ENCODE peak calls at places on chromosome 9, in seven cellular contexts. One of them, this sample, is unnamed.

GRCh38 chr9:113708821-113709713 is 167.0 kb upstream of the ZNF618 start:
- DNase-seq in glutamatergic neuron: no peak
- DNase-seq in mammary epithelial cell: no peak
- DNase-seq in aorta: no peak
- DNase-seq in effector CD4-positive, alpha-beta T cell: no peak
- DNase-seq in hippocampal formation: no peak
- DNase-seq in sciatic nerve: peak; percentile 25
- DNase-seq in this sample: no peak

GRCh38 chr9:132973713-132974112 is 4.8 kb upstream of the GFI1B start:
- DNase-seq in mammary epithelial cell: no peak
- DNase-seq in glutamatergic neuron: no peak
- DNase-seq in aorta: no peak
- DNase-seq in sciatic nerve: no peak
- DNase-seq in hippocampal formation: no peak
- DNase-seq in effector CD4-positive, alpha-beta T cell: no peak
- DNase-seq in this sample: no peak

GRCh38 chr9:93136011-93136440 is 2.0 kb upstream of the NINJ1 start:
- DNase-seq in aorta: no peak
- DNase-seq in glutamatergic neuron: no peak
- DNase-seq in sciatic nerve: no peak
- DNase-seq in hippocampal formation: peak; percentile 62
- DNase-seq in mammary epithelial cell: no peak
- DNase-seq in effector CD4-positive, alpha-beta T cell: no peak
- DNase-seq in this sample: no peak

GRCh38 chr9:96856363-96857286 is 2.3 kb upstream of the ZNF782 start:
- DNase-seq in effector CD4-positive, alpha-beta T cell: peak; percentile 66
- DNase-seq in aorta: peak; percentile 58
- DNase-seq in sciatic nerve: peak; percentile 68
- DNase-seq in hippocampal formation: peak; percentile 82
- DNase-seq in glutamatergic neuron: peak; percentile 78
- DNase-seq in mammary epithelial cell: peak; percentile 67
- DNase-seq in this sample: peak; percentile 70

GRCh38 chr9:127179633-127180401 is 57.4 kb upstream of the ANGPTL2 start:
- DNase-seq in sciatic nerve: peak; percentile 55
- DNase-seq in hippocampal formation: no peak
- DNase-seq in effector CD4-positive, alpha-beta T cell: no peak
- DNase-seq in aorta: peak; percentile 50
- DNase-seq in mammary epithelial cell: no peak
- DNase-seq in glutamatergic neuron: peak; percentile 8
- DNase-seq in this sample: no peak

GRCh38 chr9:2119490-2120046 is 104.4 kb downstream of the SMARCA2 start:
- DNase-seq in glutamatergic neuron: no peak
- DNase-seq in sciatic nerve: no peak
- DNase-seq in mammary epithelial cell: no peak
- DNase-seq in effector CD4-positive, alpha-beta T cell: no peak
- DNase-seq in aorta: peak; percentile 77
- DNase-seq in hippocampal formation: no peak
- DNase-seq in this sample: no peak

GRCh38 chr9:19181002-19181401 is 49.5 kb upstream of the DENND4C start:
- DNase-seq in sciatic nerve: no peak
- DNase-seq in aorta: no peak
- DNase-seq in mammary epithelial cell: no peak
- DNase-seq in hippocampal formation: no peak
- DNase-seq in effector CD4-positive, alpha-beta T cell: no peak
- DNase-seq in glutamatergic neuron: no peak
- DNase-seq in this sample: no peak

GRCh38 chr9:90970603-90971002 is 169.0 kb downstream of the SYK start:
- DNase-seq in glutamatergic neuron: no peak
- DNase-seq in effector CD4-positive, alpha-beta T cell: no peak
- DNase-seq in mammary epithelial cell: peak; percentile 100
- DNase-seq in hippocampal formation: no peak
- DNase-seq in sciatic nerve: no peak
- DNase-seq in aorta: no peak
- DNase-seq in this sample: no peak

GRCh38 chr9:123360161-123361085 is 4.4 kb downstream of the CRB2 start:
- DNase-seq in aorta: no peak
- DNase-seq in sciatic nerve: no peak
- DNase-seq in effector CD4-positive, alpha-beta T cell: no peak
- DNase-seq in hippocampal formation: no peak
- DNase-seq in mammary epithelial cell: no peak
- DNase-seq in glutamatergic neuron: peak; percentile 99
- DNase-seq in this sample: peak; percentile 99

GRCh38 chr9:113907282-113907681 is 31.2 kb downstream of the ZNF618 start:
- DNase-seq in hippocampal formation: no peak
- DNase-seq in glutamatergic neuron: no peak
- DNase-seq in mammary epithelial cell: no peak
- DNase-seq in sciatic nerve: no peak
- DNase-seq in aorta: no peak
- DNase-seq in effector CD4-positive, alpha-beta T cell: no peak
- DNase-seq in this sample: no peak

GRCh38 chr9:76619645-76620044 is 144.6 kb upstream of the PCA3 start:
- DNase-seq in effector CD4-positive, alpha-beta T cell: no peak
- DNase-seq in hippocampal formation: no peak
- DNase-seq in sciatic nerve: no peak
- DNase-seq in aorta: no peak
- DNase-seq in mammary epithelial cell: no peak
- DNase-seq in glutamatergic neuron: no peak
- DNase-seq in this sample: no peak

GRCh38 chr9:101438523-101438922 is 2.9 kb upstream of the ALDOB start:
- DNase-seq in effector CD4-positive, alpha-beta T cell: no peak
- DNase-seq in sciatic nerve: no peak
- DNase-seq in hippocampal formation: no peak
- DNase-seq in mammary epithelial cell: no peak
- DNase-seq in aorta: no peak
- DNase-seq in glutamatergic neuron: no peak
- DNase-seq in this sample: no peak

GRCh38 chr9:121121582-121122087 is 46.9 kb downstream of the CNTRL start:
- DNase-seq in glutamatergic neuron: peak; percentile 90
- DNase-seq in sciatic nerve: peak; percentile 98
- DNase-seq in hippocampal formation: peak; percentile 91
- DNase-seq in effector CD4-positive, alpha-beta T cell: peak; percentile 95
- DNase-seq in mammary epithelial cell: peak; percentile 96
- DNase-seq in aorta: peak; percentile 98
- DNase-seq in this sample: peak; percentile 92

GRCh38 chr9:109401169-109401989 is 80.5 kb upstream of the EPB41L4B start:
- DNase-seq in aorta: no peak
- DNase-seq in effector CD4-positive, alpha-beta T cell: no peak
- DNase-seq in glutamatergic neuron: peak; percentile 76
- DNase-seq in sciatic nerve: peak; percentile 60
- DNase-seq in hippocampal formation: no peak
- DNase-seq in mammary epithelial cell: peak; percentile 53
- DNase-seq in this sample: peak; percentile 74

GRCh38 chr9:90857855-90858254 is 56.2 kb downstream of the SYK start:
- DNase-seq in glutamatergic neuron: no peak
- DNase-seq in hippocampal formation: no peak
- DNase-seq in sciatic nerve: no peak
- DNase-seq in aorta: no peak
- DNase-seq in effector CD4-positive, alpha-beta T cell: no peak
- DNase-seq in mammary epithelial cell: no peak
- DNase-seq in this sample: no peak

GRCh38 chr9:133505901-133506652 is 18.7 kb downstream of the MYMK start:
- DNase-seq in glutamatergic neuron: no peak
- DNase-seq in aorta: peak; percentile 88
- DNase-seq in sciatic nerve: peak; percentile 86
- DNase-seq in hippocampal formation: no peak
- DNase-seq in mammary epithelial cell: no peak
- DNase-seq in effector CD4-positive, alpha-beta T cell: no peak
- DNase-seq in this sample: peak; percentile 61

GRCh38 chr9:27634879-27635278 is 61.6 kb upstream of the C9orf72 start:
- DNase-seq in sciatic nerve: no peak
- DNase-seq in hippocampal formation: no peak
- DNase-seq in glutamatergic neuron: no peak
- DNase-seq in mammary epithelial cell: no peak
- DNase-seq in aorta: no peak
- DNase-seq in effector CD4-positive, alpha-beta T cell: no peak
- DNase-seq in this sample: no peak

GRCh38 chr9:114290561-114290986 is 32.3 kb upstream of the ORM1 start:
- DNase-seq in aorta: no peak
- DNase-seq in glutamatergic neuron: peak; percentile 18
- DNase-seq in sciatic nerve: peak; percentile 50
- DNase-seq in hippocampal formation: no peak
- DNase-seq in mammary epithelial cell: no peak
- DNase-seq in effector CD4-positive, alpha-beta T cell: no peak
- DNase-seq in this sample: no peak

GRCh38 chr9:12141422-12141821 is 551.8 kb upstream of the TYRP1 start:
- DNase-seq in mammary epithelial cell: no peak
- DNase-seq in hippocampal formation: no peak
- DNase-seq in sciatic nerve: no peak
- DNase-seq in effector CD4-positive, alpha-beta T cell: no peak
- DNase-seq in aorta: no peak
- DNase-seq in glutamatergic neuron: no peak
- DNase-seq in this sample: no peak

GRCh38 chr9:124036578-124036977 is 25.0 kb downstream of the LHX2 start:
- DNase-seq in hippocampal formation: no peak
- DNase-seq in effector CD4-positive, alpha-beta T cell: no peak
- DNase-seq in glutamatergic neuron: no peak
- DNase-seq in sciatic nerve: no peak
- DNase-seq in aorta: peak; percentile 36
- DNase-seq in mammary epithelial cell: no peak
- DNase-seq in this sample: no peak

GRCh38 chr9:38439916-38440301 is 15.7 kb upstream of the IGFBPL1 start:
- DNase-seq in aorta: no peak
- DNase-seq in sciatic nerve: no peak
- DNase-seq in hippocampal formation: no peak
- DNase-seq in effector CD4-positive, alpha-beta T cell: no peak
- DNase-seq in glutamatergic neuron: no peak
- DNase-seq in mammary epithelial cell: no peak
- DNase-seq in this sample: no peak

GRCh38 chr9:36056896-36057295 is 20.2 kb downstream of the RECK start:
- DNase-seq in hippocampal formation: no peak
- DNase-seq in sciatic nerve: no peak
- DNase-seq in aorta: no peak
- DNase-seq in glutamatergic neuron: no peak
- DNase-seq in mammary epithelial cell: no peak
- DNase-seq in effector CD4-positive, alpha-beta T cell: no peak
- DNase-seq in this sample: no peak

GRCh38 chr9:94785211-94786169 is 59.0 kb downstream of the AOPEP start:
- DNase-seq in mammary epithelial cell: no peak
- DNase-seq in glutamatergic neuron: no peak
- DNase-seq in aorta: no peak
- DNase-seq in effector CD4-positive, alpha-beta T cell: no peak
- DNase-seq in sciatic nerve: no peak
- DNase-seq in hippocampal formation: no peak
- DNase-seq in this sample: no peak

GRCh38 chr9:120505186-120505585 is 74.8 kb downstream of the CDK5RAP2 start:
- DNase-seq in glutamatergic neuron: no peak
- DNase-seq in mammary epithelial cell: no peak
- DNase-seq in aorta: no peak
- DNase-seq in effector CD4-positive, alpha-beta T cell: no peak
- DNase-seq in sciatic nerve: no peak
- DNase-seq in hippocampal formation: no peak
- DNase-seq in this sample: no peak

GRCh38 chr9:127451681-127452480 is 571 bp downstream of the LRSAM1 start:
- DNase-seq in glutamatergic neuron: peak; percentile 40
- DNase-seq in aorta: peak; percentile 68
- DNase-seq in mammary epithelial cell: peak; percentile 65
- DNase-seq in sciatic nerve: peak; percentile 77
- DNase-seq in effector CD4-positive, alpha-beta T cell: peak; percentile 25
- DNase-seq in hippocampal formation: no peak
- DNase-seq in this sample: peak; percentile 41

GRCh38 chr9:108136646-108137045 is 647.1 kb upstream of the KLF4 start:
- DNase-seq in glutamatergic neuron: no peak
- DNase-seq in effector CD4-positive, alpha-beta T cell: no peak
- DNase-seq in mammary epithelial cell: no peak
- DNase-seq in aorta: no peak
- DNase-seq in sciatic nerve: no peak
- DNase-seq in hippocampal formation: no peak
- DNase-seq in this sample: no peak

GRCh38 chr9:78985084-78985738 is 586.6 kb upstream of the TLE4 start:
- DNase-seq in glutamatergic neuron: no peak
- DNase-seq in aorta: no peak
- DNase-seq in sciatic nerve: no peak
- DNase-seq in effector CD4-positive, alpha-beta T cell: no peak
- DNase-seq in mammary epithelial cell: peak; percentile 63
- DNase-seq in hippocampal formation: no peak
- DNase-seq in this sample: no peak

GRCh38 chr9:88534456-88535225 is at the start of gene NXNL2:
- DNase-seq in hippocampal formation: no peak
- DNase-seq in aorta: peak; percentile 89
- DNase-seq in mammary epithelial cell: peak; percentile 56
- DNase-seq in glutamatergic neuron: peak; percentile 84
- DNase-seq in sciatic nerve: peak; percentile 94
- DNase-seq in effector CD4-positive, alpha-beta T cell: no peak
- DNase-seq in this sample: peak; percentile 92

GRCh38 chr9:14306672-14307646 is 7.0 kb downstream of the NFIB start:
- DNase-seq in aorta: no peak
- DNase-seq in effector CD4-positive, alpha-beta T cell: no peak
- DNase-seq in sciatic nerve: no peak
- DNase-seq in hippocampal formation: no peak
- DNase-seq in glutamatergic neuron: no peak
- DNase-seq in mammary epithelial cell: peak; percentile 95
- DNase-seq in this sample: no peak

GRCh38 chr9:126581893-126582292 is 31.8 kb upstream of the LMX1B start:
- DNase-seq in mammary epithelial cell: no peak
- DNase-seq in hippocampal formation: no peak
- DNase-seq in glutamatergic neuron: no peak
- DNase-seq in aorta: no peak
- DNase-seq in sciatic nerve: no peak
- DNase-seq in effector CD4-positive, alpha-beta T cell: no peak
- DNase-seq in this sample: no peak

GRCh38 chr9:89359018-89359417 is 40.7 kb downstream of the SECISBP2 start:
- DNase-seq in hippocampal formation: no peak
- DNase-seq in sciatic nerve: no peak
- DNase-seq in aorta: no peak
- DNase-seq in effector CD4-positive, alpha-beta T cell: no peak
- DNase-seq in mammary epithelial cell: no peak
- DNase-seq in glutamatergic neuron: no peak
- DNase-seq in this sample: no peak

GRCh38 chr9:95373069-95373681 is 55.7 kb upstream of the FANCC start:
- DNase-seq in glutamatergic neuron: no peak
- DNase-seq in mammary epithelial cell: peak; percentile 26
- DNase-seq in effector CD4-positive, alpha-beta T cell: no peak
- DNase-seq in hippocampal formation: no peak
- DNase-seq in sciatic nerve: no peak
- DNase-seq in aorta: no peak
- DNase-seq in this sample: no peak

GRCh38 chr9:112033237-112034215 is 136.9 kb downstream of the UGCG start:
- DNase-seq in aorta: no peak
- DNase-seq in mammary epithelial cell: no peak
- DNase-seq in effector CD4-positive, alpha-beta T cell: no peak
- DNase-seq in sciatic nerve: no peak
- DNase-seq in hippocampal formation: no peak
- DNase-seq in glutamatergic neuron: no peak
- DNase-seq in this sample: no peak

GRCh38 chr9:13952906-13953305 is 361.0 kb downstream of the NFIB start:
- DNase-seq in mammary epithelial cell: no peak
- DNase-seq in glutamatergic neuron: no peak
- DNase-seq in hippocampal formation: no peak
- DNase-seq in aorta: no peak
- DNase-seq in sciatic nerve: no peak
- DNase-seq in effector CD4-positive, alpha-beta T cell: no peak
- DNase-seq in this sample: no peak

GRCh38 chr9:125854553-125855275 is 107.5 kb downstream of the PBX3 start:
- DNase-seq in hippocampal formation: no peak
- DNase-seq in glutamatergic neuron: no peak
- DNase-seq in effector CD4-positive, alpha-beta T cell: no peak
- DNase-seq in mammary epithelial cell: peak; percentile 43
- DNase-seq in aorta: no peak
- DNase-seq in sciatic nerve: no peak
- DNase-seq in this sample: no peak

GRCh38 chr9:121360975-121361374 is 9.1 kb downstream of the STOM start:
- DNase-seq in mammary epithelial cell: peak; percentile 51
- DNase-seq in glutamatergic neuron: no peak
- DNase-seq in sciatic nerve: no peak
- DNase-seq in effector CD4-positive, alpha-beta T cell: no peak
- DNase-seq in aorta: no peak
- DNase-seq in hippocampal formation: no peak
- DNase-seq in this sample: no peak

GRCh38 chr9:135617991-135618411 is 21.3 kb downstream of the GLT6D1 start:
- DNase-seq in glutamatergic neuron: no peak
- DNase-seq in sciatic nerve: no peak
- DNase-seq in effector CD4-positive, alpha-beta T cell: no peak
- DNase-seq in mammary epithelial cell: no peak
- DNase-seq in aorta: no peak
- DNase-seq in hippocampal formation: no peak
- DNase-seq in this sample: no peak

GRCh38 chr9:114883709-114884108 is 46.7 kb downstream of the TNFSF8 start:
- DNase-seq in aorta: no peak
- DNase-seq in effector CD4-positive, alpha-beta T cell: no peak
- DNase-seq in glutamatergic neuron: no peak
- DNase-seq in mammary epithelial cell: peak; percentile 25
- DNase-seq in sciatic nerve: no peak
- DNase-seq in hippocampal formation: no peak
- DNase-seq in this sample: no peak